ENCODE peak calls at places on chromosomes 1 and 21, in six cellular contexts. S, P, W, G, A and Q are unnamed samples.

GRCh38 chr1:3319874-3320245 is 134.6 kb upstream of the ARHGEF16 start:
- DNase-seq in S (no peak), P (peak; percentile 74), W (no peak), G (peak; percentile 84), A (no peak), Q (peak; percentile 65)

GRCh38 chr1:32992489-32993214 is 28.0 kb upstream of the RNF19B start:
- DNase-seq in S (peak; percentile 37), P (peak; percentile 96), W (no peak), G (peak; percentile 87), A (peak; percentile 58), Q (peak; percentile 70)

GRCh38 chr1:6239213-6239752 is 3.5 kb upstream of the ICMT start:
- DNase-seq in S (no peak), P (no peak), W (no peak), G (no peak), A (no peak), Q (no peak)

GRCh38 chr1:18118491-18118890 is 10.9 kb downstream of the IGSF21 start:
- DNase-seq in S (no peak), P (no peak), W (no peak), G (no peak), A (no peak), Q (no peak)

GRCh38 chr1:230057681-230058565 is 9.1 kb upstream of the GALNT2 start:
- DNase-seq in S (no peak), P (no peak), W (no peak), G (no peak), A (no peak), Q (no peak)

GRCh38 chr1:226511296-226511695 is 37.3 kb upstream of the STUM start:
- DNase-seq in S (no peak), P (no peak), W (no peak), G (no peak), A (no peak), Q (no peak)

GRCh38 chr1:39699419-39699818 is 8.2 kb upstream of the HPCAL4 start:
- DNase-seq in S (no peak), P (no peak), W (no peak), G (no peak), A (no peak), Q (no peak)

GRCh38 chr1:183590225-183591191 is at the start of gene NCF2:
- DNase-seq in S (peak; percentile 22), P (peak; percentile 52), W (no peak), G (no peak), A (no peak), Q (no peak)

GRCh38 chr1:67817319-67817718 is 15.9 kb downstream of the GNG12 start:
- DNase-seq in S (no peak), P (no peak), W (no peak), G (peak; percentile 93), A (no peak), Q (no peak)

GRCh38 chr1:50348449-50349241 is 74.6 kb downstream of the DMRTA2 start:
- DNase-seq in S (no peak), P (peak; percentile 86), W (no peak), G (peak; percentile 64), A (peak; percentile 12), Q (peak; percentile 70)

GRCh38 chr1:151157067-151157531 is 650 bp downstream of the TNFAIP8L2 start:
- DNase-seq in S (peak; percentile 45), P (no peak), W (no peak), G (no peak), A (no peak), Q (no peak)

GRCh38 chr1:20685099-20685662 is 24.0 kb upstream of the DDOST start:
- DNase-seq in S (no peak), P (no peak), W (no peak), G (no peak), A (no peak), Q (no peak)

GRCh38 chr1:82875170-82875569 is 1074.4 kb downstream of the ADGRL2 start:
- DNase-seq in S (no peak), P (no peak), W (no peak), G (no peak), A (no peak), Q (no peak)

GRCh38 chr1:59485171-59485570 is 188.3 kb downstream of the FGGY start:
- DNase-seq in S (no peak), P (no peak), W (peak; percentile 5), G (no peak), A (no peak), Q (no peak)

GRCh38 chr1:198598796-198599321 is 40.0 kb upstream of the PTPRC start:
- DNase-seq in S (no peak), P (no peak), W (no peak), G (no peak), A (no peak), Q (no peak)

GRCh38 chr1:244876228-244876910 is 12.0 kb upstream of the HNRNPU start:
- DNase-seq in S (no peak), P (no peak), W (no peak), G (no peak), A (no peak), Q (no peak)

GRCh38 chr21:32494946-32495703 is 82.6 kb downstream of the EVA1C start:
- DNase-seq in S (no peak), P (peak; percentile 77), W (no peak), G (no peak), A (no peak), Q (no peak)

GRCh38 chr1:225882008-225882698 is at the start of gene TMEM63A:
- DNase-seq in S (peak; percentile 87), P (peak; percentile 93), W (no peak), G (peak; percentile 95), A (peak; percentile 86), Q (peak; percentile 81)

GRCh38 chr1:156122519-156123355 is 8.2 kb downstream of the LMNA start:
- DNase-seq in S (no peak), P (peak; percentile 92), W (no peak), G (peak; percentile 85), A (no peak), Q (peak; percentile 90)

GRCh38 chr21:44962481-44962966 is 22.7 kb downstream of the SLX9 start:
- DNase-seq in S (no peak), P (peak; percentile 92), W (no peak), G (no peak), A (no peak), Q (no peak)

GRCh38 chr1:152533327-152533938 is 19.2 kb downstream of the CRCT1 start:
- DNase-seq in S (peak; percentile 8), P (no peak), W (no peak), G (peak; percentile 52), A (no peak), Q (peak; percentile 68)

GRCh38 chr1:180586671-180587155 is 27.9 kb downstream of the OVAAL start:
- DNase-seq in S (no peak), P (peak; percentile 23), W (no peak), G (peak; percentile 66), A (no peak), Q (no peak)

GRCh38 chr1:206890125-206890637 is 7.1 kb upstream of the IL24 start:
- DNase-seq in S (no peak), P (peak; percentile 71), W (no peak), G (no peak), A (no peak), Q (peak; percentile 56)

GRCh38 chr1:23799570-23800395 is 771 bp downstream of the GALE start:
- DNase-seq in S (peak; percentile 23), P (peak; percentile 87), W (no peak), G (peak; percentile 92), A (no peak), Q (no peak)

GRCh38 chr1:22804969-22805671 is 94.5 kb downstream of the EPHB2 start:
- DNase-seq in S (no peak), P (no peak), W (no peak), G (no peak), A (no peak), Q (no peak)

GRCh38 chr1:55584521-55585401 is 369.6 kb upstream of the USP24 start:
- DNase-seq in S (no peak), P (peak; percentile 71), W (no peak), G (no peak), A (no peak), Q (no peak)

GRCh38 chr1:116855788-116856187 is 53.9 kb upstream of the PTGFRN start:
- DNase-seq in S (no peak), P (peak; percentile 93), W (no peak), G (no peak), A (no peak), Q (no peak)

GRCh38 chr1:192861860-192862259 is 53.0 kb downstream of the RGS2 start:
- DNase-seq in S (no peak), P (peak; percentile 15), W (no peak), G (no peak), A (no peak), Q (peak; percentile 38)

GRCh38 chr1:18597159-18598042 is 33.2 kb upstream of the PAX7 start:
- DNase-seq in S (peak; percentile 59), P (peak; percentile 64), W (no peak), G (peak; percentile 46), A (peak; percentile 28), Q (peak; percentile 32)

GRCh38 chr1:25565188-25565591 is 21.8 kb downstream of the LDLRAP1 start:
- DNase-seq in S (peak; percentile 42), P (no peak), W (no peak), G (no peak), A (no peak), Q (no peak)

GRCh38 chr1:204589409-204590038 is 73.3 kb downstream of the MDM4 start:
- DNase-seq in S (no peak), P (peak; percentile 40), W (no peak), G (no peak), A (no peak), Q (no peak)

GRCh38 chr1:6614953-6615785 is 1.6 kb downstream of the PHF13 start:
- DNase-seq in S (peak; percentile 29), P (peak; percentile 41), W (no peak), G (no peak), A (no peak), Q (no peak)

GRCh38 chr1:209319549-209319948 is 264.0 kb upstream of the CAMK1G start:
- DNase-seq in S (no peak), P (no peak), W (no peak), G (no peak), A (no peak), Q (no peak)

GRCh38 chr1:14980801-14981200 is 172.7 kb upstream of the TMEM51 start:
- DNase-seq in S (no peak), P (peak; percentile 39), W (no peak), G (no peak), A (no peak), Q (no peak)

GRCh38 chr1:93061895-93062792 is 16.9 kb upstream of the MTF2 start:
- DNase-seq in S (peak; percentile 15), P (peak; percentile 65), W (peak; percentile 17), G (peak; percentile 42), A (no peak), Q (peak; percentile 36)

GRCh38 chr1:78743626-78744025 is 94.0 kb downstream of the IFI44 start:
- DNase-seq in S (no peak), P (peak; percentile 78), W (no peak), G (no peak), A (no peak), Q (no peak)

GRCh38 chr1:94636625-94637024 is 95.1 kb upstream of the F3 start:
- DNase-seq in S (no peak), P (peak; percentile 71), W (no peak), G (no peak), A (no peak), Q (no peak)

GRCh38 chr1:106022312-106022902 is 1034.1 kb upstream of the PRMT6 start:
- DNase-seq in S (no peak), P (peak; percentile 10), W (no peak), G (no peak), A (no peak), Q (no peak)

GRCh38 chr1:207454046-207454964 is at the start of gene CR2:
- DNase-seq in S (peak; percentile 55), P (peak; percentile 30), W (peak; percentile 33), G (peak; percentile 40), A (peak; percentile 27), Q (no peak)